ENCODE peak calls at places on chromosomes 3 and 15, in four cellular contexts. One of them, this sample, is unnamed.

GRCh38 chr15:91942676-91943417 is 89.3 kb downstream of the SLCO3A1 start:
- DNase-seq in fibroblast of mammary gland: peak
- DNase-seq in GM12865: peak
- DNase-seq in kidney: peak
- DNase-seq in this sample: peak

GRCh38 chr3:67686067-67686466 is 31.7 kb upstream of the SUCLG2 start:
- DNase-seq in fibroblast of mammary gland: no peak
- DNase-seq in GM12865: no peak
- DNase-seq in kidney: no peak
- DNase-seq in this sample: no peak

GRCh38 chr3:48400824-48401433 is 28.9 kb downstream of the FBXW12 start:
- DNase-seq in fibroblast of mammary gland: peak
- DNase-seq in GM12865: peak
- DNase-seq in kidney: peak
- DNase-seq in this sample: peak

GRCh38 chr3:4752201-4753072 is 226.8 kb upstream of the BHLHE40 start:
- DNase-seq in kidney: peak
- DNase-seq in fibroblast of mammary gland: no peak
- DNase-seq in GM12865: no peak
- DNase-seq in this sample: peak

GRCh38 chr15:68584704-68585573 is 6.1 kb downstream of the CORO2B start:
- DNase-seq in GM12865: no peak
- DNase-seq in kidney: no peak
- DNase-seq in fibroblast of mammary gland: no peak
- DNase-seq in this sample: no peak

GRCh38 chr3:37183375-37183831 is 9.0 kb upstream of the LRRFIP2 start:
- DNase-seq in GM12865: no peak
- DNase-seq in fibroblast of mammary gland: peak
- DNase-seq in kidney: no peak
- DNase-seq in this sample: no peak

GRCh38 chr15:82183121-82184031 is 79.2 kb downstream of the EFL1 start:
- DNase-seq in GM12865: no peak
- DNase-seq in fibroblast of mammary gland: peak
- DNase-seq in kidney: no peak
- DNase-seq in this sample: no peak

GRCh38 chr15:82972990-82973389 is 13.0 kb upstream of the RAMAC start:
- DNase-seq in GM12865: no peak
- DNase-seq in fibroblast of mammary gland: no peak
- DNase-seq in kidney: no peak
- DNase-seq in this sample: no peak

GRCh38 chr3:42780892-42781700 is 8.0 kb upstream of the CCDC13 start:
- DNase-seq in fibroblast of mammary gland: peak
- DNase-seq in kidney: no peak
- DNase-seq in GM12865: peak
- DNase-seq in this sample: peak

GRCh38 chr15:60933914-60934885 is 294.9 kb downstream of the RORA start:
- DNase-seq in fibroblast of mammary gland: no peak
- DNase-seq in kidney: no peak
- DNase-seq in GM12865: no peak
- DNase-seq in this sample: no peak

GRCh38 chr3:127455541-127456450 is 134.7 kb downstream of the TPRA1 start:
- DNase-seq in fibroblast of mammary gland: peak
- DNase-seq in kidney: peak
- DNase-seq in GM12865: peak
- DNase-seq in this sample: peak

GRCh38 chr3:197010556-197011351 is 18.9 kb downstream of the MELTF start:
- DNase-seq in kidney: peak
- DNase-seq in GM12865: no peak
- DNase-seq in fibroblast of mammary gland: no peak
- DNase-seq in this sample: no peak

GRCh38 chr15:62453356-62453755 is 288.3 kb upstream of the C2CD4B start:
- DNase-seq in GM12865: peak
- DNase-seq in fibroblast of mammary gland: no peak
- DNase-seq in kidney: no peak
- DNase-seq in this sample: no peak

GRCh38 chr3:125051715-125052581 is 3.8 kb downstream of the HEG1 start:
- DNase-seq in GM12865: peak
- DNase-seq in kidney: no peak
- DNase-seq in fibroblast of mammary gland: peak
- DNase-seq in this sample: peak

GRCh38 chr3:115494826-115495225 is 128.5 kb upstream of the GAP43 start:
- DNase-seq in fibroblast of mammary gland: no peak
- DNase-seq in kidney: no peak
- DNase-seq in GM12865: no peak
- DNase-seq in this sample: no peak

GRCh38 chr3:5079761-5080160 is 42.3 kb upstream of the ARL8B start:
- DNase-seq in fibroblast of mammary gland: no peak
- DNase-seq in GM12865: no peak
- DNase-seq in kidney: no peak
- DNase-seq in this sample: no peak

GRCh38 chr3:13866406-13866965 is 13.4 kb downstream of the WNT7A start:
- DNase-seq in kidney: peak
- DNase-seq in fibroblast of mammary gland: no peak
- DNase-seq in GM12865: no peak
- DNase-seq in this sample: peak

GRCh38 chr3:195009607-195010006 is 261.4 kb downstream of the XXYLT1 start:
- DNase-seq in kidney: no peak
- DNase-seq in fibroblast of mammary gland: no peak
- DNase-seq in GM12865: no peak
- DNase-seq in this sample: peak

GRCh38 chr15:29749365-29750086 is 72.7 kb downstream of the TJP1 start:
- DNase-seq in GM12865: no peak
- DNase-seq in fibroblast of mammary gland: no peak
- DNase-seq in kidney: no peak
- DNase-seq in this sample: no peak

GRCh38 chr3:55620361-55621025 is 133.4 kb upstream of the WNT5A start:
- DNase-seq in fibroblast of mammary gland: no peak
- DNase-seq in kidney: no peak
- DNase-seq in GM12865: peak
- DNase-seq in this sample: no peak

GRCh38 chr3:135982922-135983581 is 17.5 kb downstream of the PPP2R3A start:
- DNase-seq in GM12865: no peak
- DNase-seq in kidney: no peak
- DNase-seq in fibroblast of mammary gland: peak
- DNase-seq in this sample: no peak

GRCh38 chr3:66997560-66998074 is 490 bp upstream of the KBTBD8 start:
- DNase-seq in kidney: no peak
- DNase-seq in GM12865: no peak
- DNase-seq in fibroblast of mammary gland: peak
- DNase-seq in this sample: no peak

GRCh38 chr3:187673012-187673411 is 2.8 kb upstream of the SST start:
- DNase-seq in fibroblast of mammary gland: no peak
- DNase-seq in kidney: no peak
- DNase-seq in GM12865: no peak
- DNase-seq in this sample: no peak

GRCh38 chr3:187665764-187666402 is 4.3 kb downstream of the SST start:
- DNase-seq in kidney: no peak
- DNase-seq in GM12865: no peak
- DNase-seq in fibroblast of mammary gland: no peak
- DNase-seq in this sample: no peak

GRCh38 chr3:187667526-187667925 is 2.7 kb downstream of the SST start:
- DNase-seq in kidney: no peak
- DNase-seq in fibroblast of mammary gland: no peak
- DNase-seq in GM12865: no peak
- DNase-seq in this sample: no peak

GRCh38 chr3:187665010-187665409 is 5.2 kb downstream of the SST start:
- DNase-seq in GM12865: no peak
- DNase-seq in kidney: no peak
- DNase-seq in fibroblast of mammary gland: no peak
- DNase-seq in this sample: no peak

DNA sequence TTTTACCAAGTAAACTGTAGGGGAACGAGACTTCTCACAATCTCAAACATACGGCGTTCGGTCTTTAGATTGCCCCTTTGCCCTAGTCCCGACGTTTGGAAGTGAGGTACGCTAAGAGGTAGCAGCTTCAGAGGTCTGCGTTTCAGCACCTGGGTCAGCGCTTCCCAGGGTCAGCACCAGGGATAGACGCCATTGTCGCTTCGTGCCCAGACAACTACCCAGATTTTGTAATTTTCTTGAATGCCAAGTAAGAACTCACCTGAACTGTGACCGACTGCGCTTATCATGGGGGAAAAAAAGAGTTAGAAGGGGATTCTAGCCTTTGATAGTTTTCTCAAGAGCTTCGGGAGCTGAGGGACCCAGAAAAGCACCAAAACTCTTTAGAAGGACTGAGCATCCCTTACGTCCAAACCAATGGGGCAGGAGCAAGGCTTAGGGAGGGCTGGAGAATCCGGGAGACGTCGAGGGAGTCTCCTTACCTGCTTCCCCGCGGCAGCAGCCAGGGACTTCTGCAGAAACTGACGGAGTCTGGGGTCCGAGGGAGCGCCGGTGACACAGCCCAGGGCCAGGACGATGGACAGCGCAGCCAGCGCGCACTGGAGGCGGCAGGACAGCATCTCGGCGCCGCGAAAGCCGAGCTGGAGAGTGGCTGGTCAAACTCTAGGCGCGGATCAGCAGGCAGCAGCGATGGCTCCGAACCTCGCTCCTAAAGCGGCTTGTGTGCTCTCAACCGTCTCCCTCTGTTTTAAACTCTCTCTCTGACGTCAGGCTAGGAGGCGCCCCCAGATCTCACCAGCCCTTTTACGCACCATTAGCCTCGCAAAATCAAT is at the start of gene SST:
- DNase-seq in kidney: peak
- DNase-seq in GM12865: peak
- DNase-seq in fibroblast of mammary gland: peak
- DNase-seq in this sample: peak
- H3K4me3 ChIP-seq in kidney: no peak
- H3K4me3 ChIP-seq in GM12865: no peak
- H3K4me3 ChIP-seq in fibroblast of mammary gland: no peak
- H3K4me3 ChIP-seq in this sample: no peak

DNA sequence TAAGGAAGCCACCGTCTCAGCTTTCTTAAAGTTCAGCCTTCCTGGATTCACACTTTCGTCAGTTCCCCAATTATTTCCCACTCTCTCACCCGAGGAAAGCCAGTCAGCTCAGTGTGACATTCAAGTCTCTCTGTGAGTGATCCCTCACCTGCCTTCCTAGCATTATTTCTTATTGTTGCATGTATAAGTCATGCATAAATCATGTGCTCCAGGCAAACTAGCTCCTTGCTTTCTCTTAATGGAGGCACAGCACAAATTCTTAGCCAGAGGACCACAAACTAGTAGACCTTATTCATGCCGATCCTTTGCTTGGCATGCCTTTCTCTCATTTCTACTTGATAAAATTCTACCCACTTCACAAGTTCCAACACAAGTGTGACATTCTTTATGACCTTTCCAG is 44.3 kb downstream of the CLDN11 start:
- DNase-seq in fibroblast of mammary gland: no peak
- DNase-seq in kidney: no peak
- DNase-seq in GM12865: no peak
- DNase-seq in this sample: no peak
- H3K4me3 ChIP-seq in fibroblast of mammary gland: no peak
- H3K4me3 ChIP-seq in kidney: no peak
- H3K4me3 ChIP-seq in GM12865: no peak
- H3K4me3 ChIP-seq in this sample: no peak

GRCh38 chr15:74207652-74208440 is 5.3 kb upstream of the STRA6 start:
- DNase-seq in GM12865: no peak
- DNase-seq in kidney: no peak
- DNase-seq in fibroblast of mammary gland: no peak
- DNase-seq in this sample: no peak

GRCh38 chr15:74209997-74210573 is 7.5 kb upstream of the STRA6 start:
- DNase-seq in kidney: no peak
- DNase-seq in fibroblast of mammary gland: peak
- DNase-seq in GM12865: no peak
- DNase-seq in this sample: no peak

GRCh38 chr15:74208496-74208895 is 5.9 kb upstream of the STRA6 start:
- DNase-seq in kidney: no peak
- DNase-seq in fibroblast of mammary gland: no peak
- DNase-seq in GM12865: no peak
- DNase-seq in this sample: no peak

GRCh38 chr15:74209560-74209958 is 7.0 kb upstream of the STRA6 start:
- DNase-seq in GM12865: no peak
- DNase-seq in fibroblast of mammary gland: no peak
- DNase-seq in kidney: no peak
- DNase-seq in this sample: no peak

DNA sequence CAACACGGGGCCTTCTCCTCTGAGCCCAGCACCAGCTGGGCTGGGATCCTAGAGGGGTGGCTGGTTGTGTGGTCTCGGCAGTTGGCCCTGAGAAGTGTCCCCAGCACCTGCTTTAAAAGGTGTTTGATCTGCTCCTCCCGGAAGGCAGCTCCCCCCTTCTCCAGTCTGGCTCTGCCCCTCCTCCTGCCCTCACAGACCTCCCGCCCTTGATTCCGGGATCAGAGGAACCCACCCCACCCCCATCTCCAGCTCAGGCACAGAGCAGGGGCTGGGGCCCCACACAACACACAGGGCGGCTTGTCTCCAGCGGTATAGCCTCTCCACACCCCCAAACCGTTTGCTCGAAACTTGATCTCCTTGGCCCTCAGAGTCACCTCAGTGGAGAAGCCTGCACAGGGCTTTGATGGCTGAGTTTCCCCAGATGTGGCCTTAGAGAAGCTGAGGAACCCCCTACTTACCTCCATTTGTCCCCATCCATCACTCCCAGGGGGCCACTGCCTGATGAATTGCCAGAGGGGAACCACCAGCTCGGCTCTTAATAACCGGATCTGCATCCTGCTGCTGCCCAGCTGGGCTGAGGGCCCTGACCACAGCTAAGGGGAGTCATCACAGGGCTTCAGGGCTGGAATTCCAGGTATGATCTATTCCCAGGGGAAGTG is 6.4 kb upstream of the STRA6 start:
- DNase-seq in kidney: no peak
- DNase-seq in fibroblast of mammary gland: no peak
- DNase-seq in GM12865: no peak
- DNase-seq in this sample: no peak
- H3K4me3 ChIP-seq in kidney: no peak
- H3K4me3 ChIP-seq in fibroblast of mammary gland: no peak
- H3K4me3 ChIP-seq in GM12865: no peak
- H3K4me3 ChIP-seq in this sample: no peak

DNA sequence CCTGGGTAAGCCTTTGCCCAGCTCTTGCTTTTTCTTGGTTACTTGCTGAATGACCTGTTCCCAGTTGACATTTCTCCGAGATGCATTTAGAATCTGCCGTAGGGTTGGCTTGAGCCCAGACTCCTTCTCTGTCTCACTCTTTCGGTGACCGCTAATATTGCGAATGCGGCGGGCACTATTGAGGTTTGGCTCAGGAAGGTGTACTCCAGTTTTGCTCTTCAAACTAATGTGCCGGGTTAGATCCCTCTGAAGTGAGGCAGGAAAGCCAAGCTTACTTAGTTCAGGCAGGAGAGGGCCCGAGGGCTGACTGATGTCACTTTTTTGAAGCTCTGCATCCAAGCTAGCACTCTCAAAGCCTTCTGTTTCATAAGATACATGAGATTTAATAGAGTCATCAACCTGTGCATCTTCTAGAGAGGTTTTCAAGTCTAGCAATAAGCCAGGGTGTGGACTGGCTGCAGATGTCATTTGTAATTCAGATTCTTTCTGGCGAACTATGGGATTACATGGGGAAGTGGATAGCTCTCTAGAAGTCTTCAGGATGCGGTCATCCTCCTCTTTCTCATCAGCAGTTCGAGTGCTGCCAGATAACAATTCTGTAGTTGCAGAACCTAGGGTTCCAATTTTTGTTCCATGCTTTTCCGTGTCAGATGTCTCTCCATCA is 41.0 kb downstream of the ZNF106 start:
- DNase-seq in fibroblast of mammary gland: no peak
- DNase-seq in GM12865: no peak
- DNase-seq in kidney: no peak
- DNase-seq in this sample: no peak
- H3K4me3 ChIP-seq in fibroblast of mammary gland: no peak
- H3K4me3 ChIP-seq in GM12865: no peak
- H3K4me3 ChIP-seq in kidney: no peak
- H3K4me3 ChIP-seq in this sample: no peak